ENCODE peak calls at places on chromosomes 6 and 20, in four cellular contexts. One of them, this sample, is unnamed.

GRCh38 chr20:9532069-9532809 is 17.8 kb downstream of the LAMP5 start:
- DNase-seq in IMR-90: no peak
- DNase-seq in ovary: no peak
- DNase-seq in HT-29: no peak
- DNase-seq in this sample: no peak

GRCh38 chr6:16999486-17000436 is 102.1 kb upstream of the STMND1 start:
- DNase-seq in IMR-90: peak; percentile 94
- DNase-seq in ovary: no peak
- DNase-seq in HT-29: no peak
- DNase-seq in this sample: peak; percentile 69

GRCh38 chr20:10171864-10172751 is 46.5 kb upstream of the SNAP25 start:
- DNase-seq in IMR-90: peak; percentile 25
- DNase-seq in ovary: peak; percentile 33
- DNase-seq in HT-29: no peak
- DNase-seq in this sample: peak; percentile 14

GRCh38 chr6:73613806-73614536 is 39.8 kb downstream of the SLC17A5 start:
- DNase-seq in IMR-90: no peak
- DNase-seq in ovary: no peak
- DNase-seq in HT-29: no peak
- DNase-seq in this sample: no peak

GRCh38 chr20:11719153-11719552 is 198.5 kb upstream of the BTBD3 start:
- DNase-seq in IMR-90: no peak
- DNase-seq in ovary: no peak
- DNase-seq in HT-29: no peak
- DNase-seq in this sample: no peak

GRCh38 chr6:43949451-43950110 is 177.7 kb downstream of the MRPL14 start:
- DNase-seq in IMR-90: no peak
- DNase-seq in ovary: no peak
- DNase-seq in HT-29: no peak
- DNase-seq in this sample: no peak

GRCh38 chr6:161918608-161919205 is 644.8 kb upstream of the AGPAT4 start:
- DNase-seq in IMR-90: no peak
- DNase-seq in ovary: no peak
- DNase-seq in HT-29: no peak
- DNase-seq in this sample: no peak

GRCh38 chr6:140708386-140708785 is 1333.9 kb upstream of the CITED2 start:
- DNase-seq in IMR-90: no peak
- DNase-seq in ovary: no peak
- DNase-seq in HT-29: no peak
- DNase-seq in this sample: peak; percentile 41

GRCh38 chr6:10315034-10315433 is 99.8 kb downstream of the TFAP2A start:
- DNase-seq in IMR-90: no peak
- DNase-seq in ovary: no peak
- DNase-seq in HT-29: no peak
- DNase-seq in this sample: no peak

This sample was measured in fibroblast of pulmonary artery.